ENCODE peak calls at places on chromosomes 2 and 18, in eight cellular contexts. A is stomach; D is CD8-positive, alpha-beta T cell; L is effector memory CD4-positive, alpha-beta T cell; V is transverse colon; E is SJSA1; Q is GM23338; S is astrocyte of the cerebellum. B is an unnamed sample.

GRCh38 chr2:129460643-129461198 is 518.7 kb upstream of the RAB6C start:
- DNase-seq in V (no peak), L (no peak), A (no peak), D (no peak), S (no peak), E (no peak), Q (no peak), B (no peak)

GRCh38 chr2:28991021-28991420 is 9.9 kb downstream of the TOGARAM2 start:
- DNase-seq in A (peak), L (no peak), E (no peak), V (peak), Q (no peak), S (no peak), D (no peak), B (no peak)

GRCh38 chr2:176461686-176462376 is 192.6 kb downstream of the MTX2 start:
- DNase-seq in Q (no peak), D (no peak), V (no peak), E (peak), L (no peak), A (no peak), S (peak), B (no peak)

GRCh38 chr2:32963941-32964340 is 17.2 kb downstream of the LTBP1 start:
- DNase-seq in A (no peak), V (no peak), S (no peak), L (no peak), E (no peak), D (no peak), Q (no peak), B (no peak)

GRCh38 chr18:6940451-6940970 is 177.1 kb downstream of the LAMA1 start:
- DNase-seq in E (no peak), D (no peak), S (no peak), A (no peak), V (no peak), Q (no peak), L (no peak), B (no peak)

GRCh38 chr2:96952016-96952750 is 34.2 kb downstream of the FAM178B start:
- DNase-seq in S (no peak), D (no peak), A (no peak), V (no peak), E (no peak), L (no peak), Q (no peak), B (no peak)

GRCh38 chr18:468841-469796 is 31.4 kb downstream of the COLEC12 start:
- DNase-seq in E (no peak), D (no peak), Q (no peak), S (no peak), A (no peak), V (no peak), L (no peak), B (no peak)

GRCh38 chr2:106038598-106039375 is 155.3 kb downstream of the UXS1 start:
- DNase-seq in S (no peak), D (no peak), A (no peak), E (no peak), L (no peak), V (no peak), Q (no peak), B (no peak)

GRCh38 chr2:54838585-54839035 is 115.1 kb downstream of the EML6 start:
- DNase-seq in A (peak), S (peak), L (peak), Q (peak), E (peak), V (peak), D (peak), B (peak)

GRCh38 chr2:9174771-9175441 is 31.7 kb upstream of the ASAP2 start:
- DNase-seq in E (peak), A (no peak), Q (peak), L (no peak), D (no peak), V (no peak), S (peak), B (no peak)

GRCh38 chr18:48649231-48649630 is 110.4 kb downstream of the CTIF start:
- DNase-seq in D (no peak), Q (peak), V (no peak), E (no peak), A (no peak), L (no peak), S (no peak), B (no peak)

GRCh38 chr18:79607361-79607930 is 72.2 kb upstream of the CTDP1 start:
- DNase-seq in L (no peak), S (no peak), V (no peak), A (no peak), Q (no peak), D (no peak), E (no peak), B (no peak)

GRCh38 chr2:155965415-155966070 is 367.0 kb downstream of the NR4A2 start:
- DNase-seq in A (no peak), V (no peak), S (no peak), L (no peak), E (no peak), Q (peak), D (no peak), B (no peak)

GRCh38 chr2:31197669-31198068 is 19.6 kb downstream of the CAPN14 start:
- DNase-seq in E (no peak), Q (no peak), A (no peak), D (no peak), S (no peak), L (no peak), V (no peak), B (no peak)

GRCh38 chr2:36461039-36461681 is 105.6 kb downstream of the CRIM1 start:
- DNase-seq in L (no peak), Q (peak), A (no peak), D (no peak), E (peak), V (no peak), S (peak), B (peak)

GRCh38 chr18:64271264-64271663 is 122.4 kb upstream of the LINC00305 start:
- DNase-seq in D (no peak), A (no peak), E (no peak), S (no peak), Q (no peak), L (no peak), V (no peak), B (no peak)

GRCh38 chr2:9769171-9770005 is 73.9 kb upstream of the TAF1B start:
- DNase-seq in L (no peak), E (no peak), A (no peak), D (no peak), Q (peak), V (no peak), S (no peak), B (no peak)

GRCh38 chr2:83994767-83995166 is 464.3 kb downstream of the SUCLG1 start:
- DNase-seq in A (no peak), V (no peak), D (no peak), Q (no peak), E (no peak), S (no peak), L (no peak), B (no peak)

GRCh38 chr2:164143183-164143930 is 407.5 kb upstream of the FIGN start:
- DNase-seq in A (no peak), D (no peak), V (no peak), L (no peak), E (no peak), S (no peak), Q (no peak), B (no peak)

GRCh38 chr2:133541797-133542196 is 26.5 kb downstream of the NCKAP5 start:
- DNase-seq in Q (no peak), S (no peak), V (no peak), D (no peak), E (no peak), A (no peak), L (no peak), B (no peak)

GRCh38 chr18:10081477-10081876 is 167.7 kb downstream of the VAPA start:
- DNase-seq in S (no peak), E (no peak), Q (no peak), D (no peak), V (no peak), L (no peak), A (no peak), B (no peak)

GRCh38 chr2:85999131-85999831 is 106.4 kb downstream of the POLR1A start:
- DNase-seq in D (peak), L (no peak), Q (no peak), S (no peak), A (no peak), E (peak), V (peak), B (no peak)

GRCh38 chr2:155308367-155309009 is 610.0 kb downstream of the KCNJ3 start:
- DNase-seq in A (no peak), Q (no peak), E (no peak), V (no peak), L (no peak), S (no peak), D (no peak), B (peak)

GRCh38 chr2:38214209-38214717 is 138.3 kb upstream of the CYP1B1 start:
- DNase-seq in V (no peak), E (no peak), D (no peak), S (no peak), L (no peak), A (no peak), Q (no peak), B (no peak)

GRCh38 chr2:207130958-207131521 is 34.7 kb downstream of the KLF7 start:
- DNase-seq in A (no peak), E (no peak), S (no peak), L (no peak), V (no peak), D (no peak), Q (no peak), B (no peak)

GRCh38 chr2:168316073-168316440 is 68.7 kb upstream of the STK39 start:
- DNase-seq in S (no peak), Q (no peak), A (no peak), D (no peak), L (no peak), E (no peak), V (no peak), B (no peak)

GRCh38 chr2:241312082-241312481 is 3.4 kb downstream of the HDLBP start:
- DNase-seq in D (no peak), A (no peak), Q (no peak), L (no peak), V (no peak), E (peak), S (no peak), B (no peak)

GRCh38 chr18:44882163-44882881 is 201.6 kb downstream of the SETBP1 start:
- DNase-seq in E (no peak), S (no peak), L (no peak), V (no peak), D (no peak), A (no peak), Q (no peak), B (no peak)

DNA sequence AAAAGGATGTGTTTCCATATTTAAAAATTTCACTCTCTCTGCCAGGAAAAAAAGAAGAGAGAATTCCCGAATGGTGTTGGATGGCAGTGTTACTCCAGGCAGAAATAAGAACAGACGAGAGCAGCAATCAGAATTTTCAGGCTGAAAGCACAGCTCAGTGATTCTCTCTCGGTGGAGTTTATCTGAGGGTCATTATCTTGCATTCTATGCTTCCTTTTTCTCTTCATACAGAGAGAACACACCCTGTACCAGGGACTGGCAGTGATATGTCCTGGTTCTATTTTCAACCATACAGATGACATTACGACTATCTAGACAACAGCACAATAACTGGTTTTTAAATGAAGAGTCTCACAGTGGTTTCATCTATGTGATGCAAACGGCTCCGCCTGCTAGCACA is 62.0 kb downstream of the CABYR start:
- DNase-seq in E (no peak), D (no peak), L (no peak), A (no peak), V (no peak), S (no peak), Q (no peak), B (no peak)
- H3K4me3 ChIP-seq in E (no peak), D (no peak), L (no peak), A (no peak), V (no peak), S (no peak), Q (no peak), B (no peak)

GRCh38 chr2:239274391-239275001 is 126.3 kb downstream of the HDAC4 start:
- DNase-seq in S (peak), L (no peak), D (no peak), A (peak), E (peak), Q (no peak), V (peak), B (peak)
- H3K4me3 ChIP-seq in S (no peak), L (peak), D (peak), A (no peak), E (peak), Q (no peak), V (no peak), B (peak)

GRCh38 chr2:120220756-120221155 is 2.4 kb downstream of the TMEM185B start:
- DNase-seq in S (no peak), L (no peak), D (no peak), A (no peak), E (no peak), V (no peak), Q (no peak), B (no peak)
- H3K4me3 ChIP-seq in S (no peak), L (no peak), D (no peak), A (no peak), E (no peak), V (no peak), Q (no peak), B (no peak)

DNA sequence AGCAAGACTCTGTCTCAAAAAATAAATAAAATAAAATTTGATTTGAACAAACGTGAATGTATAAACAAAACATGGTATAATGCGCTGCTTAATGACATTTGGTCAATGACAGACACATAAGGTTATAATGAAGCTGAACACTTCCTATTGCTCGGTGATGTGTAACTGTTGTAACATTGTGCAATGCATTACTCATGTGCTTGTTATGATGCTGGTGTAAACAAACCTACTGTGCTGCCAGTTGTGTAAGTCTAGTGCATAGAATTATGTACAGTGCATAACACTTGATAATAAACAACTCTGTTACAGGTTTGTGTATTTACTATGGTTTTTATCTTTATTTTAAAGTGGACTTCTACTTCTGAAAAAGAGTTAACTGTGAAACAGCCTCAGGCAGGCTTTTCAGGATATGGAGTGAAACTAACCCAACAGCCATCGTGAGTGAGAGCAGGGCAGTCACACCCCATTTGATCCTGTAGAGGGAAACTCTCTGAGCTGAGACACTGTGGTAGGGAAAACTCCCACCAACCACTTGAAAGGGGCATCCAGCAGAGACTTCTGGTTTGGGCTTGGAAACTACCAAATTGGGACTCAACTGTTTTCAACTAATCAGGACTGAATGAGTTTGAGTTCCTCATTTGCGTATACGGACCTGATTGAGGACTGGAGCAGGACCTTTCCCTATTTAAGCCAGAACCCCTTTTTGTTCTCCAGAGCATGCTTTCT is 8.7 kb upstream of the RPRD1A start:
- DNase-seq in D (no peak), V (no peak), S (peak), A (no peak), E (peak), Q (no peak), L (no peak), B (peak)
- H3K4me3 ChIP-seq in D (no peak), V (no peak), S (no peak), A (no peak), E (no peak), Q (no peak), L (no peak), B (no peak)

GRCh38 chr18:49839012-49839411 is 25.7 kb upstream of the ACAA2 start:
- DNase-seq in Q (no peak), V (no peak), S (peak), A (no peak), D (no peak), L (no peak), E (no peak), B (no peak)

GRCh38 chr18:49841236-49842217 is 28.2 kb upstream of the ACAA2 start:
- DNase-seq in V (no peak), E (no peak), A (no peak), Q (no peak), S (no peak), D (no peak), L (no peak), B (no peak)

GRCh38 chr18:49835405-49835804 is 22.1 kb upstream of the ACAA2 start:
- DNase-seq in A (no peak), S (no peak), E (no peak), D (no peak), Q (no peak), L (no peak), V (no peak), B (no peak)

GRCh38 chr18:49837889-49838288 is 24.6 kb upstream of the ACAA2 start:
- DNase-seq in V (no peak), L (no peak), D (no peak), Q (no peak), S (no peak), A (no peak), E (no peak), B (no peak)

DNA sequence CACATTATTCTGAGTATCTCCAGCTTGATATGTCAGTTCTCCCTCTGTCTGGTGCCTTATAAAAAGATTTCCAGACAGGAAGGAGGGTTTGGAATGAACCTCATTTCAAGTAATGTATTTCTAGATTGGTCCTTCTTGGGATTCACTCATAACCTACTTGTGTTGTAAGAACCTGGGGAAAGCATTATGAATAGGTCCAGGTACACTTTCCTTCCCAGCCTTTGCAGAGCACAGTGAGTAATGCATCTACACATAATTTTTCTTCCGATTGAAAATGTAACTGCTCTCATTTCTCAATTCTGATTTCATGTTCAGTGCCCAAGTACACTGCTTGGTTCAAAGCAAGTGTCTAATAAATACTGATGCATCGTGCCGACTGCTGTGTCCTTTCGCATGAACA is 25.0 kb upstream of the ACAA2 start:
- DNase-seq in Q (no peak), D (no peak), S (no peak), E (no peak), A (no peak), V (no peak), L (no peak), B (no peak)
- H3K4me3 ChIP-seq in Q (no peak), D (no peak), S (no peak), E (no peak), A (no peak), V (no peak), L (no peak), B (no peak)

GRCh38 chr2:71455011-71455740 is 1.8 kb downstream of the DYSF start:
- DNase-seq in L (no peak), V (no peak), Q (peak), E (no peak), A (no peak), D (no peak), S (no peak), B (no peak)
- H3K4me3 ChIP-seq in L (no peak), V (no peak), Q (peak), E (no peak), A (peak), D (no peak), S (no peak), B (no peak)

DNA sequence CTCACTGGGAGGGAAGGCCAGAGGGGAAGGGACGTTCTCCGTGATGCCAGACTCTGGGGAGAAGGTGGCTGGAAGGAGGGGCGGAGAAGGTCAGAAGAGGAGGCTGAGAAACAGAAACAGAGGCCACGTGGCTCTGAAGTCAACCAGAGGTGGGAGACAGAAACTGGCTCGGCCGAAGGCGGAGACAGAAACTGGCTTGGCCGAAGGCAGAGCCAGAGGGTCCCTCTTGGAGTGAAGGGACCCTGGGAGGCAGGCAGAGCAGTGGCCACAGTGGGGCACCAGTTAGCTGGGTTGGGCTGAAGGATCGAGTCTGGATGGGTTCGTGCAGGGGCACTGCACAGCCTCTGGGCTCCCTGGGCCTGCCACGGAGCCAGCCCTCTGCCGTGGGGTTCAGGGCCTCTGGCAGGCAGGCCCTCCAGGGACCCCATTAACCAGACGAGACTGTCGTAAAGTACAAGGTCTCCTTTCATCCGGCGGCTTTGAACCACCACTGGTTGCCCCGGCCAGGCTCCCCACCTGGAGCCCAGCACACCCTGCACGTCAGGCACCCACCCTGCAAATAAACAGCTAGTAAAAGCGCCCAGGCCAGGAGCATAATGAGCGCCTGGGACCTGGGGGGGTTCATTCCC is 218.8 kb downstream of the DYSF start:
- DNase-seq in D (peak), A (no peak), Q (peak), E (no peak), V (no peak), S (no peak), L (no peak), B (no peak)
- H3K4me3 ChIP-seq in D (no peak), A (no peak), Q (no peak), E (no peak), V (no peak), S (no peak), L (no peak), B (no peak)

DNA sequence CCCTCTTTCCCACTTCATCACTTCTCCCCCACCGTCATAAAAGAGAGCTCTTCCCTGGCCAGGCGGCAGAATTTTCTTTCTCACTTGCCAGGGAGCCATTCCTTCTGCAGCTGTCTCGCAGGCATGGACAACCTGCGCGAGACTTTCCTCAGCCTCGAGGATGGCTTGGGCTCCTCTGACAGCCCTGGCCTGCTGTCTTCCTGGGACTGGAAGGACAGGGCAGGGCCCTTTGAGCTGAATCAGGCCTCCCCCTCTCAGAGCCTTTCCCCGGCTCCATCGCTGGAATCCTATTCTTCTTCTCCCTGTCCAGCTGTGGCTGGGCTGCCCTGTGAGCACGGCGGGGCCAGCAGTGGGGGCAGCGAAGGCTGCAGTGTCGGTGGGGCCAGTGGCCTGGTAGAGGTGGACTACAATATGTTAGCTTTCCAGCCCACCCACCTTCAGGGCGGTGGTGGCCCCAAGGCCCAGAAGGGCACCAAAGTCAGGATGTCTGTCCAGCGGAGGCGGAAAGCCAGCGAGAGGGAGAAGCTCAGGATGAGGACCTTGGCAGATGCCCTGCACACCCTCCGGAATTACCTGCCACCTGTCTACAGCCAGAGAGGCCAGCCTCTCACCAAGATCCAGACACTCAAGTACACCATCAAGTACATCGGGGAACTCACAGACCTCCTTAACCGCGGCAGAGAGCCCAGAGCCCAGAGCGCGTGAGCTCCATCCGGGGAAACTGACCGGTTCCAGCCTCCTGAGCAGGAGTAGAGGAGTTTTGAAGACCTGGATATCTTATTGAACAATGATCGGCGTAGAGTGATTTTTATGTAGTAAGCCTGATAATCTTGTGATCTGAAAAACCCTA is at the start of gene MSGN1:
- DNase-seq in D (no peak), E (no peak), L (no peak), A (no peak), Q (no peak), S (no peak), V (no peak), B (no peak)
- H3K4me3 ChIP-seq in D (no peak), E (no peak), L (no peak), A (no peak), Q (no peak), S (no peak), V (no peak), B (no peak)

B was measured in A549.